ENCODE peak calls at places on chromosomes 5 and 9, in nine cellular contexts. One of them, this sample, is unnamed.

GRCh38 chr9:87793292-87793691 is 67.4 kb downstream of the CTSL start:
- DNase-seq in tibial artery: peak
- DNase-seq in AG04450: peak
- DNase-seq in colonic mucosa: no peak
- DNase-seq in AG09309: peak
- DNase-seq in astrocyte of the spinal cord: peak
- DNase-seq in AG10803: peak
- DNase-seq in esophagus squamous epithelium: no peak
- DNase-seq in psoas muscle: no peak
- DNase-seq in this sample: peak

GRCh38 chr5:129367883-129368282 is 92.2 kb upstream of the ADAMTS19 start:
- DNase-seq in AG04450: no peak
- DNase-seq in colonic mucosa: no peak
- DNase-seq in astrocyte of the spinal cord: peak
- DNase-seq in psoas muscle: no peak
- DNase-seq in AG09309: no peak
- DNase-seq in esophagus squamous epithelium: no peak
- DNase-seq in AG10803: no peak
- DNase-seq in tibial artery: no peak
- DNase-seq in this sample: no peak

GRCh38 chr5:196350-196749 is 5.1 kb downstream of the LRRC14B start:
- DNase-seq in tibial artery: no peak
- DNase-seq in AG10803: no peak
- DNase-seq in esophagus squamous epithelium: no peak
- DNase-seq in psoas muscle: no peak
- DNase-seq in AG09309: no peak
- DNase-seq in colonic mucosa: no peak
- DNase-seq in AG04450: no peak
- DNase-seq in astrocyte of the spinal cord: no peak
- DNase-seq in this sample: no peak

GRCh38 chr5:173529861-173530260 is 86.6 kb downstream of the BOD1 start:
- DNase-seq in AG09309: no peak
- DNase-seq in astrocyte of the spinal cord: no peak
- DNase-seq in psoas muscle: no peak
- DNase-seq in esophagus squamous epithelium: no peak
- DNase-seq in AG10803: no peak
- DNase-seq in colonic mucosa: no peak
- DNase-seq in AG04450: no peak
- DNase-seq in tibial artery: no peak
- DNase-seq in this sample: no peak

GRCh38 chr9:35380619-35381018 is 109.3 kb upstream of the RUSC2 start:
- DNase-seq in psoas muscle: no peak
- DNase-seq in AG04450: no peak
- DNase-seq in astrocyte of the spinal cord: no peak
- DNase-seq in AG09309: no peak
- DNase-seq in esophagus squamous epithelium: no peak
- DNase-seq in colonic mucosa: no peak
- DNase-seq in AG10803: no peak
- DNase-seq in tibial artery: no peak
- DNase-seq in this sample: no peak

GRCh38 chr5:76641514-76642120 is 18.4 kb upstream of the F2RL2 start:
- DNase-seq in astrocyte of the spinal cord: peak
- DNase-seq in AG04450: peak
- DNase-seq in AG10803: peak
- DNase-seq in AG09309: peak
- DNase-seq in psoas muscle: no peak
- DNase-seq in esophagus squamous epithelium: peak
- DNase-seq in colonic mucosa: peak
- DNase-seq in tibial artery: peak
- DNase-seq in this sample: peak

GRCh38 chr9:107439991-107440456 is 49.5 kb downstream of the KLF4 start:
- DNase-seq in AG10803: peak
- DNase-seq in astrocyte of the spinal cord: no peak
- DNase-seq in colonic mucosa: no peak
- DNase-seq in tibial artery: no peak
- DNase-seq in psoas muscle: no peak
- DNase-seq in AG09309: no peak
- DNase-seq in esophagus squamous epithelium: no peak
- DNase-seq in AG04450: no peak
- DNase-seq in this sample: no peak

GRCh38 chr9:88745281-88746001 is 210.5 kb downstream of the NXNL2 start:
- DNase-seq in colonic mucosa: no peak
- DNase-seq in psoas muscle: no peak
- DNase-seq in AG10803: peak
- DNase-seq in astrocyte of the spinal cord: peak
- DNase-seq in AG04450: peak
- DNase-seq in esophagus squamous epithelium: no peak
- DNase-seq in AG09309: peak
- DNase-seq in tibial artery: no peak
- DNase-seq in this sample: no peak

GRCh38 chr5:17732351-17732923 is 98.2 kb downstream of the TAF11L14 start:
- DNase-seq in AG09309: no peak
- DNase-seq in tibial artery: no peak
- DNase-seq in AG04450: no peak
- DNase-seq in esophagus squamous epithelium: no peak
- DNase-seq in colonic mucosa: no peak
- DNase-seq in AG10803: no peak
- DNase-seq in astrocyte of the spinal cord: no peak
- DNase-seq in psoas muscle: no peak
- DNase-seq in this sample: no peak

GRCh38 chr5:1908931-1909330 is 26.2 kb upstream of the IRX4 start:
- DNase-seq in AG09309: no peak
- DNase-seq in AG10803: no peak
- DNase-seq in esophagus squamous epithelium: no peak
- DNase-seq in astrocyte of the spinal cord: no peak
- DNase-seq in AG04450: no peak
- DNase-seq in tibial artery: peak
- DNase-seq in colonic mucosa: no peak
- DNase-seq in psoas muscle: no peak
- DNase-seq in this sample: no peak

GRCh38 chr9:119304566-119304965 is 64.7 kb downstream of the BRINP1 start:
- DNase-seq in colonic mucosa: no peak
- DNase-seq in esophagus squamous epithelium: no peak
- DNase-seq in AG10803: no peak
- DNase-seq in AG04450: no peak
- DNase-seq in psoas muscle: no peak
- DNase-seq in tibial artery: no peak
- DNase-seq in AG09309: no peak
- DNase-seq in astrocyte of the spinal cord: no peak
- DNase-seq in this sample: no peak

GRCh38 chr5:139148986-139149385 is 49.2 kb downstream of the SIL1 start:
- DNase-seq in astrocyte of the spinal cord: no peak
- DNase-seq in tibial artery: no peak
- DNase-seq in colonic mucosa: no peak
- DNase-seq in AG09309: no peak
- DNase-seq in esophagus squamous epithelium: no peak
- DNase-seq in AG04450: no peak
- DNase-seq in psoas muscle: no peak
- DNase-seq in AG10803: no peak
- DNase-seq in this sample: no peak
- TF ChIP-seq CTCF in astrocyte of the spinal cord: no peak
- TF ChIP-seq CTCF in tibial artery: no peak
- TF ChIP-seq CTCF in colonic mucosa: no peak
- TF ChIP-seq CTCF in AG09309: no peak
- TF ChIP-seq CTCF in esophagus squamous epithelium: no peak
- TF ChIP-seq CTCF in AG04450: no peak
- TF ChIP-seq CTCF in psoas muscle: no peak
- TF ChIP-seq CTCF in AG10803: no peak
- TF ChIP-seq CTCF in this sample: no peak

GRCh38 chr5:172187118-172188032 is 649 bp downstream of the STK10 start:
- DNase-seq in AG09309: no peak
- DNase-seq in colonic mucosa: peak
- DNase-seq in esophagus squamous epithelium: no peak
- DNase-seq in AG04450: no peak
- DNase-seq in AG10803: peak
- DNase-seq in astrocyte of the spinal cord: peak
- DNase-seq in tibial artery: peak
- DNase-seq in psoas muscle: peak
- DNase-seq in this sample: peak
- H3K4me3 ChIP-seq in AG09309: peak
- H3K4me3 ChIP-seq in colonic mucosa: peak
- H3K4me3 ChIP-seq in esophagus squamous epithelium: peak
- H3K4me3 ChIP-seq in AG04450: peak
- H3K4me3 ChIP-seq in AG10803: peak
- H3K4me3 ChIP-seq in astrocyte of the spinal cord: peak
- H3K4me3 ChIP-seq in tibial artery: peak
- H3K4me3 ChIP-seq in psoas muscle: peak
- H3K4me3 ChIP-seq in this sample: peak

GRCh38 chr5:171848006-171848405 is 62.4 kb downstream of the SMIM23 start:
- DNase-seq in AG10803: no peak
- DNase-seq in esophagus squamous epithelium: no peak
- DNase-seq in tibial artery: no peak
- DNase-seq in astrocyte of the spinal cord: no peak
- DNase-seq in psoas muscle: no peak
- DNase-seq in AG04450: no peak
- DNase-seq in colonic mucosa: no peak
- DNase-seq in AG09309: no peak
- DNase-seq in this sample: no peak

GRCh38 chr5:171845040-171845439 is 59.4 kb downstream of the SMIM23 start:
- DNase-seq in esophagus squamous epithelium: no peak
- DNase-seq in AG04450: no peak
- DNase-seq in psoas muscle: no peak
- DNase-seq in astrocyte of the spinal cord: no peak
- DNase-seq in AG09309: no peak
- DNase-seq in colonic mucosa: no peak
- DNase-seq in AG10803: no peak
- DNase-seq in tibial artery: no peak
- DNase-seq in this sample: no peak

GRCh38 chr5:171848487-171848886 is 62.9 kb downstream of the SMIM23 start:
- DNase-seq in esophagus squamous epithelium: no peak
- DNase-seq in AG04450: no peak
- DNase-seq in psoas muscle: no peak
- DNase-seq in AG09309: no peak
- DNase-seq in AG10803: no peak
- DNase-seq in astrocyte of the spinal cord: no peak
- DNase-seq in tibial artery: no peak
- DNase-seq in colonic mucosa: no peak
- DNase-seq in this sample: no peak

GRCh38 chr5:171847026-171847425 is 61.4 kb downstream of the SMIM23 start:
- DNase-seq in tibial artery: no peak
- DNase-seq in AG09309: no peak
- DNase-seq in astrocyte of the spinal cord: no peak
- DNase-seq in AG04450: no peak
- DNase-seq in esophagus squamous epithelium: no peak
- DNase-seq in psoas muscle: no peak
- DNase-seq in colonic mucosa: no peak
- DNase-seq in AG10803: no peak
- DNase-seq in this sample: no peak

GRCh38 chr5:171845857-171846785 is 60.5 kb downstream of the SMIM23 start:
- DNase-seq in tibial artery: peak
- DNase-seq in colonic mucosa: no peak
- DNase-seq in AG10803: peak
- DNase-seq in AG04450: no peak
- DNase-seq in esophagus squamous epithelium: no peak
- DNase-seq in psoas muscle: peak
- DNase-seq in astrocyte of the spinal cord: no peak
- DNase-seq in AG09309: no peak
- DNase-seq in this sample: no peak
- TF ChIP-seq CTCF in tibial artery: no peak
- TF ChIP-seq CTCF in colonic mucosa: no peak
- TF ChIP-seq CTCF in AG10803: peak
- TF ChIP-seq CTCF in AG04450: peak
- TF ChIP-seq CTCF in esophagus squamous epithelium: no peak
- TF ChIP-seq CTCF in psoas muscle: no peak
- TF ChIP-seq CTCF in astrocyte of the spinal cord: no peak
- TF ChIP-seq CTCF in AG09309: peak
- TF ChIP-seq CTCF in this sample: no peak

DNA sequence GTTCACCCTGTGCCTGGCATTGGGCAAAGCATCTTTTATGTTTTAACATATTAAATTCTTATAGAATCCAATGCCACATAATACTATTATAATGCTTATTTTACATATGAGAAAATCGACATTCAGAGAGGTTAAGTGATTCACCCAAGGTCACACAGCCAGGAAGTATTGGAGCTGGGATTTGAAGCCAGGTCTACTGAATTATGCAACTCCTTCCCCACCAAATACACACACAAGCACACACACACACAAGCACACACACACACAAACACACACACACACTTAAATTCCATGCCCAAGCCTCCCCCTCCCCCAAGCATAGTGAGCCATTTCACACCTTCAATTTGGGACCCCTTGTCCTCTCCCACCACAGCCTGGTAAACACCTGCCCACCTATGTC is 37.4 kb downstream of the UBE2QL1 start:
- DNase-seq in psoas muscle: no peak
- DNase-seq in AG10803: no peak
- DNase-seq in AG04450: no peak
- DNase-seq in esophagus squamous epithelium: no peak
- DNase-seq in astrocyte of the spinal cord: no peak
- DNase-seq in tibial artery: no peak
- DNase-seq in colonic mucosa: no peak
- DNase-seq in AG09309: no peak
- DNase-seq in this sample: no peak
- H3K4me3 ChIP-seq in psoas muscle: no peak
- H3K4me3 ChIP-seq in AG10803: no peak
- H3K4me3 ChIP-seq in AG04450: no peak
- H3K4me3 ChIP-seq in esophagus squamous epithelium: no peak
- H3K4me3 ChIP-seq in astrocyte of the spinal cord: no peak
- H3K4me3 ChIP-seq in tibial artery: no peak
- H3K4me3 ChIP-seq in colonic mucosa: no peak
- H3K4me3 ChIP-seq in AG09309: no peak
- H3K4me3 ChIP-seq in this sample: no peak

GRCh38 chr9:92986175-92987110 is 39.1 kb downstream of the FGD3 start:
- DNase-seq in psoas muscle: no peak
- DNase-seq in AG09309: no peak
- DNase-seq in AG04450: no peak
- DNase-seq in colonic mucosa: no peak
- DNase-seq in AG10803: peak
- DNase-seq in tibial artery: no peak
- DNase-seq in astrocyte of the spinal cord: no peak
- DNase-seq in esophagus squamous epithelium: no peak
- DNase-seq in this sample: peak
- TF ChIP-seq CTCF in psoas muscle: peak
- TF ChIP-seq CTCF in AG09309: peak
- TF ChIP-seq CTCF in AG04450: peak
- TF ChIP-seq CTCF in colonic mucosa: peak
- TF ChIP-seq CTCF in AG10803: peak
- TF ChIP-seq CTCF in tibial artery: peak
- TF ChIP-seq CTCF in astrocyte of the spinal cord: peak
- TF ChIP-seq CTCF in esophagus squamous epithelium: no peak
- TF ChIP-seq CTCF in this sample: peak

GRCh38 chr9:128100581-128100980 is 26.9 kb downstream of the PTGES2 start:
- DNase-seq in tibial artery: no peak
- DNase-seq in colonic mucosa: no peak
- DNase-seq in astrocyte of the spinal cord: no peak
- DNase-seq in AG10803: no peak
- DNase-seq in esophagus squamous epithelium: no peak
- DNase-seq in AG09309: no peak
- DNase-seq in AG04450: no peak
- DNase-seq in psoas muscle: no peak
- DNase-seq in this sample: no peak
- H3K4me3 ChIP-seq in tibial artery: peak
- H3K4me3 ChIP-seq in colonic mucosa: no peak
- H3K4me3 ChIP-seq in astrocyte of the spinal cord: no peak
- H3K4me3 ChIP-seq in AG10803: no peak
- H3K4me3 ChIP-seq in esophagus squamous epithelium: no peak
- H3K4me3 ChIP-seq in AG09309: no peak
- H3K4me3 ChIP-seq in AG04450: peak
- H3K4me3 ChIP-seq in psoas muscle: peak
- H3K4me3 ChIP-seq in this sample: no peak

This sample was measured in GM12865.